ENCODE peak calls at places on chromosomes 16 and 17, in ten cellular contexts. S is dorsolateral prefrontal cortex; U is tibial nerve; R is mucosa of descending colon; Z is colonic mucosa; M is neural crest cell; J is fibroblast of lung; H is GM20000; F is heart left ventricle; A is CD8-positive, alpha-beta T cell. Y is an unnamed sample.

GRCh38 chr17:20171741-20172377 is 162.7 kb downstream of the SPECC1 start:
- DNase-seq in S (no peak), U (no peak), R (no peak), Z (no peak), M (no peak), J (no peak), H (no peak), F (no peak), A (no peak), Y (no peak)

GRCh38 chr16:17470871-17471744 is at the start of gene XYLT1:
- DNase-seq in S (peak; percentile 58), U (peak; percentile 57), R (peak; percentile 75), Z (peak; percentile 66), M (peak; percentile 51), J (peak; percentile 95), H (no peak), F (peak; percentile 77), A (no peak), Y (peak; percentile 46)

GRCh38 chr16:49022351-49022963 is 259.2 kb downstream of the CBLN1 start:
- DNase-seq in S (no peak), U (no peak), R (no peak), Z (no peak), M (no peak), J (no peak), H (no peak), F (no peak), A (no peak), Y (no peak)

GRCh38 chr17:27430882-27431491 is 25.3 kb upstream of the KSR1 start:
- DNase-seq in S (no peak), U (no peak), R (peak; percentile 58), Z (peak; percentile 42), M (peak; percentile 50), J (peak; percentile 48), H (no peak), F (no peak), A (no peak), Y (no peak)

GRCh38 chr16:86523166-86523740 is 12.9 kb downstream of the FOXF1 start:
- DNase-seq in S (no peak), U (no peak), R (no peak), Z (no peak), M (no peak), J (no peak), H (no peak), F (no peak), A (no peak), Y (no peak)

GRCh38 chr17:42403150-42403549 is 14.9 kb upstream of the STAT3 start:
- DNase-seq in S (no peak), U (no peak), R (peak; percentile 50), Z (peak; percentile 47), M (no peak), J (no peak), H (peak; percentile 85), F (no peak), A (peak; percentile 41), Y (no peak)

GRCh38 chr16:82715160-82715559 is 88.4 kb downstream of the CDH13 start:
- DNase-seq in S (no peak), U (no peak), R (no peak), Z (no peak), M (no peak), J (no peak), H (no peak), F (no peak), A (no peak), Y (no peak)

GRCh38 chr17:73320601-73321264 is 8.9 kb upstream of the CDC42EP4 start:
- DNase-seq in S (no peak), U (no peak), R (no peak), Z (no peak), M (no peak), J (no peak), H (no peak), F (peak; percentile 28), A (no peak), Y (no peak)

GRCh38 chr16:68019167-68019680 is 3.5 kb upstream of the DPEP2NB start:
- DNase-seq in S (no peak), U (no peak), R (no peak), Z (no peak), M (no peak), J (no peak), H (no peak), F (no peak), A (no peak), Y (no peak)

GRCh38 chr16:68021490-68021889 is 1.5 kb downstream of the DDX28 start:
- DNase-seq in S (no peak), U (no peak), R (no peak), Z (no peak), M (no peak), J (no peak), H (no peak), F (no peak), A (no peak), Y (no peak)

GRCh38 chr16:68022278-68022727 is 729 bp downstream of the DDX28 start:
- DNase-seq in S (peak; percentile 6), U (no peak), R (no peak), Z (no peak), M (no peak), J (no peak), H (no peak), F (no peak), A (no peak), Y (no peak)

GRCh38 chr16:68022728-68023537 is at the start of the genes DDX28 and DUS2:
- DNase-seq in S (peak; percentile 83), U (peak; percentile 87), R (peak; percentile 96), Z (peak; percentile 96), M (peak; percentile 94), J (peak; percentile 94), H (peak; percentile 93), F (peak; percentile 96), A (peak; percentile 91), Y (peak; percentile 93)
- TF ChIP-seq CTCF in S (peak; percentile 40), U (no peak), R (no peak), Z (no peak), M (no peak), J (no peak), H (no peak), F (no peak), A (no peak), Y (no peak)

GRCh38 chr17:76366247-76366646 is 12.5 kb upstream of the PRPSAP1 start:
- DNase-seq in S (no peak), U (no peak), R (no peak), Z (no peak), M (no peak), J (no peak), H (no peak), F (no peak), A (no peak), Y (no peak)

GRCh38 chr17:76367647-76368046 is 13.9 kb upstream of the PRPSAP1 start:
- DNase-seq in S (no peak), U (no peak), R (no peak), Z (peak; percentile 42), M (no peak), J (no peak), H (no peak), F (no peak), A (no peak), Y (no peak)

GRCh38 chr17:76368545-76368944 is 14.8 kb upstream of the PRPSAP1 start:
- DNase-seq in S (no peak), U (no peak), R (no peak), Z (no peak), M (no peak), J (no peak), H (no peak), F (no peak), A (no peak), Y (no peak)

GRCh38 chr17:76363107-76363801 is 9.5 kb upstream of the PRPSAP1 start:
- DNase-seq in S (no peak), U (no peak), R (no peak), Z (no peak), M (no peak), J (no peak), H (no peak), F (no peak), A (no peak), Y (no peak)

GRCh38 chr17:76365256-76365903 is 11.7 kb upstream of the PRPSAP1 start:
- DNase-seq in S (no peak), U (no peak), R (no peak), Z (no peak), M (no peak), J (no peak), H (no peak), F (no peak), A (no peak), Y (no peak)
- TF ChIP-seq CTCF in S (peak; percentile 42), U (peak; percentile 29), R (no peak), Z (no peak), M (no peak), J (no peak), H (no peak), F (peak; percentile 51), A (no peak), Y (no peak)

DNA sequence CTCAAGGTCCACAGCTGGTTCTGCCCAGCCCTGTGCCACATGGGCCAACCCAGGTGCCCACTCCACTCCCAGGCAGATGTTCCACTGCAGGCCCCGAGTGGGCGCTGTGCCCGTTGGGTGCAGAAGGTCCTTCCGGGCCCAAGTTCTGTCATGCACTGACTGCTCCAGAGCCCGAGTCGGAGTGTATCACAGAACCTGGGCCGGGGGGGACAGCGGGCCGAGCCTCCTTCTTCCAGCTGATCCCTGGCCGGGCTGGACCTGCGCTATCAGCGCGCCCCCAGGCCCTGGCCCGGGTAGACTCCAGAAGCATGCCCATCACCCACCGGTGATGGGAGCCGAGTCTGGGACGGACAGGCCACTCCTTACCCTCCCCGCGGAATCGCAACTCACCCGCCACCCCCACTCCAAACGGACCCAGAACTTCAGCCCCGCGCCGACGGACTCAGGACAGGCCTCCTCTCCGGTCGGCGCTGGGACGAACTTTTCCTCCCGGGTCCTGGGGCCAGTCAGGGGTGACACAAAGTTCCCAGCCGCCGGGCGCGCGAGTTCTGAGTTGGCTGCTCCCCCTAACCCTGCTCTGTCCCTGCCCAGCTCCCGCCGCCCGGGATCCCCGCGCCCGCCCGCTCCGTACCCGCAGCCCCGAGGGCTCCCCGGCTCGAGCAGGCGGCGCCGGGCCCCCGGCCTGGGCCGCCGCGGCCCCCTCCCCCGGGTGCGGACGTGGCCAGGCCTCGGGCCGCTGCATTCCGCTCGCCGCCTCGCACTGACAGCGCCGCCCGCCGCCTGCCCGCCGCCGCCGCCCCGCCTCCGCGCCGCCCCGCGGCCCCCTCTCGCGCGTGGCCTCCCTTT is at the start of gene COPZ2:
- DNase-seq in S (no peak), U (no peak), R (peak; percentile 72), Z (peak; percentile 53), M (peak; percentile 14), J (peak; percentile 51), H (peak; percentile 74), F (peak; percentile 85), A (peak; percentile 56), Y (no peak)
- TF ChIP-seq CTCF in S (peak; percentile 12), U (peak; percentile 56), R (peak; percentile 69), Z (peak; percentile 47), M (peak; percentile 48), J (peak; percentile 34), H (peak; percentile 69), F (peak; percentile 68), A (peak; percentile 83), Y (no peak)

GRCh38 chr17:8831234-8831849 is 32.2 kb upstream of the MFSD6L start:
- DNase-seq in S (no peak), U (no peak), R (no peak), Z (no peak), M (no peak), J (no peak), H (no peak), F (no peak), A (no peak), Y (no peak)

GRCh38 chr17:8835106-8835505 is 32.4 kb downstream of the PIK3R6 start:
- DNase-seq in S (no peak), U (no peak), R (no peak), Z (no peak), M (no peak), J (no peak), H (no peak), F (no peak), A (no peak), Y (no peak)

GRCh38 chr17:8830141-8830540 is 31.0 kb upstream of the MFSD6L start:
- DNase-seq in S (no peak), U (no peak), R (no peak), Z (no peak), M (no peak), J (no peak), H (no peak), F (no peak), A (no peak), Y (no peak)

GRCh38 chr17:8835631-8836364 is 31.7 kb downstream of the PIK3R6 start:
- DNase-seq in S (no peak), U (no peak), R (no peak), Z (peak; percentile 0), M (no peak), J (no peak), H (no peak), F (no peak), A (no peak), Y (no peak)

GRCh38 chr17:8832711-8833352 is 33.7 kb upstream of the MFSD6L start:
- DNase-seq in S (no peak), U (no peak), R (peak; percentile 67), Z (peak; percentile 47), M (peak; percentile 52), J (no peak), H (peak; percentile 69), F (peak; percentile 70), A (no peak), Y (no peak)
- TF ChIP-seq CTCF in S (peak; percentile 8), U (no peak), R (peak; percentile 58), Z (peak; percentile 58), M (peak; percentile 61), J (no peak), H (peak; percentile 77), F (peak; percentile 47), A (peak; percentile 44), Y (no peak)

Y was measured in omental fat pad.